ENCODE peak calls at places on chromosomes 2 and 18, in four cellular contexts. Y, J, G and M are unnamed samples.

GRCh38 chr2:238039985-238040384 is 20.8 kb upstream of the SCLY start:
- DNase-seq in J (no peak), G (no peak), Y (no peak), M (no peak)

GRCh38 chr2:152283392-152283791 is 51.6 kb upstream of the FMNL2 start:
- DNase-seq in Y (no peak), J (no peak), G (no peak), M (no peak)

GRCh38 chr18:78739843-78740677 is 239.6 kb upstream of the SALL3 start:
- DNase-seq in G (no peak), J (no peak), Y (no peak), M (no peak)

GRCh38 chr2:120239488-120240287 is 13.0 kb upstream of the RALB start:
- DNase-seq in J (no peak), G (no peak), Y (peak; percentile 92), M (peak; percentile 91)

GRCh38 chr18:49023938-49024341 is 73.2 kb upstream of the SMAD7 start:
- DNase-seq in G (no peak), J (no peak), Y (no peak), M (no peak)

GRCh38 chr2:101307503-101307902 is 998 bp downstream of the RNF149 start:
- DNase-seq in J (no peak), G (no peak), Y (no peak), M (no peak)

GRCh38 chr2:191178806-191179514 is 28.2 kb upstream of the STAT4 start:
- DNase-seq in J (no peak), G (no peak), Y (no peak), M (no peak)

GRCh38 chr2:232504438-232504837 is 15.8 kb upstream of the PRSS56 start:
- DNase-seq in Y (no peak), J (no peak), G (no peak), M (no peak)

GRCh38 chr2:181810823-181811695 is 80.5 kb upstream of the ITPRID2 start:
- DNase-seq in G (no peak), J (no peak), Y (peak; percentile 68), M (peak; percentile 97)

GRCh38 chr2:128374001-128374710 is 55.5 kb upstream of the HS6ST1 start:
- DNase-seq in G (no peak), Y (peak; percentile 90), J (no peak), M (peak; percentile 93)

GRCh38 chr18:50953822-50954221 is 14.0 kb upstream of the ELAC1 start:
- DNase-seq in J (no peak), Y (no peak), G (no peak), M (no peak)

GRCh38 chr2:113232730-113233129 is 46.0 kb downstream of the PAX8 start:
- DNase-seq in G (no peak), J (no peak), Y (no peak), M (no peak)

GRCh38 chr2:1891147-1891546 is 146.8 kb upstream of the PXDN start:
- DNase-seq in G (no peak), J (no peak), Y (no peak), M (no peak)

GRCh38 chr2:85133751-85134254 is 611 bp downstream of the TCF7L1 start:
- DNase-seq in J (peak; percentile 41), Y (peak; percentile 83), G (peak; percentile 53), M (no peak)

GRCh38 chr2:211944572-211944971 is 594.0 kb downstream of the ERBB4 start:
- DNase-seq in G (no peak), Y (no peak), J (no peak), M (no peak)

GRCh38 chr2:187383043-187383800 is 64.8 kb downstream of the CALCRL start:
- DNase-seq in Y (peak; percentile 19), J (no peak), G (no peak), M (peak; percentile 69)

GRCh38 chr2:63856302-63856600 is 14.6 kb downstream of the UGP2 start:
- DNase-seq in G (no peak), J (no peak), Y (no peak), M (no peak)

GRCh38 chr18:23862071-23862470 is 152.5 kb upstream of the TTC39C start:
- DNase-seq in G (no peak), J (no peak), Y (peak; percentile 81), M (peak; percentile 95)